ENCODE peak calls at places on chromosomes 12 and 14, in four cellular contexts. U, W, T and G are unnamed samples.

GRCh38 chr12:11861864-11862600 is 208.7 kb upstream of the BCL2L14 start:
- ATAC-seq in W (no peak), U (no peak), T (no peak), G (peak)

GRCh38 chr12:123024819-123025391 is 44.4 kb downstream of the ARL6IP4 start:
- ATAC-seq in U (peak), T (peak), W (no peak), G (peak)

GRCh38 chr12:12987421-12987820 is 12.6 kb downstream of the HEBP1 start:
- ATAC-seq in T (no peak), U (no peak), W (no peak), G (no peak)

GRCh38 chr14:21053184-21054122 is 4.2 kb upstream of the RNASE8 start:
- ATAC-seq in U (no peak), W (no peak), T (no peak), G (no peak)

GRCh38 chr12:113805201-113805600 is 160.9 kb downstream of the RBM19 start:
- ATAC-seq in W (no peak), U (no peak), T (no peak), G (no peak)

GRCh38 chr12:127519766-127520165 is 747.2 kb upstream of the TMEM132C start:
- ATAC-seq in U (no peak), W (no peak), T (peak), G (no peak)

GRCh38 chr14:89955022-89955414 is 488 bp upstream of the EFCAB11 start:
- ATAC-seq in T (no peak), U (peak), W (no peak), G (no peak)

GRCh38 chr12:93369505-93369904 is 8.2 kb upstream of the NUDT4 start:
- ATAC-seq in U (no peak), W (no peak), T (no peak), G (no peak)

GRCh38 chr14:22502007-22502406 is 87.0 kb downstream of the DAD1 start:
- ATAC-seq in W (peak), U (no peak), T (no peak), G (peak)

GRCh38 chr12:56247923-56248322 is 10.3 kb downstream of the ANKRD52 start:
- ATAC-seq in U (no peak), T (no peak), W (no peak), G (no peak)

GRCh38 chr14:22824711-22825359 is 4.9 kb upstream of the MRPL52 start:
- ATAC-seq in W (no peak), T (peak), U (peak), G (peak)